ENCODE peak calls at places on chromosome 2, in seven cellular contexts. Z, T, K, P, Y, L and V are unnamed samples.

GRCh38 chr2:169480079-169480465 is 778 bp downstream of the BBS5 start:
- DNase-seq in P (no peak), Z (no peak), L (no peak), K (no peak), T (no peak), Y (no peak), V (no peak)

GRCh38 chr2:25397777-25398176 is 56.1 kb upstream of the DNMT3A start:
- DNase-seq in P (no peak), Y (no peak), K (no peak), L (peak), Z (no peak), T (no peak), V (no peak)

GRCh38 chr2:119266091-119266589 is 42.5 kb downstream of the STEAP3 start:
- DNase-seq in Y (no peak), P (no peak), Z (no peak), L (no peak), K (no peak), T (no peak), V (no peak)

GRCh38 chr2:208142925-208143799 is 2.8 kb downstream of the CRYGB start:
- DNase-seq in K (no peak), T (peak), L (no peak), Y (no peak), Z (no peak), P (no peak), V (no peak)

GRCh38 chr2:70340921-70341765 is 39.3 kb upstream of the FAM136A start:
- DNase-seq in P (no peak), Z (peak), L (peak), Y (peak), T (peak), K (peak), V (no peak)

GRCh38 chr2:175446201-175446600 is 264.7 kb upstream of the ATP5MC3 start:
- DNase-seq in Y (no peak), Z (no peak), K (no peak), T (no peak), P (no peak), L (no peak), V (no peak)

GRCh38 chr2:189821953-189822748 is 37.9 kb downstream of the PMS1 start:
- DNase-seq in T (no peak), Z (no peak), L (peak), K (no peak), Y (no peak), P (no peak), V (no peak)

GRCh38 chr2:107078584-107078983 is 192.6 kb upstream of the ST6GAL2 start:
- DNase-seq in Y (no peak), L (no peak), Z (no peak), P (no peak), K (no peak), T (no peak), V (no peak)

GRCh38 chr2:72605836-72606442 is 219.9 kb downstream of the EXOC6B start:
- DNase-seq in Y (peak), K (no peak), P (no peak), T (peak), L (peak), Z (no peak), V (no peak)

GRCh38 chr2:98909381-98910211 is 26.4 kb downstream of the CRACDL start:
- DNase-seq in Z (no peak), Y (no peak), K (no peak), P (peak), T (peak), L (peak), V (no peak)

GRCh38 chr2:11798946-11799495 is 52.6 kb downstream of the LPIN1 start:
- DNase-seq in Z (no peak), P (no peak), Y (no peak), K (no peak), L (no peak), T (no peak), V (no peak)

GRCh38 chr2:99336780-99337163 is 417 bp upstream of the EIF5B start:
- DNase-seq in Y (no peak), L (no peak), P (no peak), Z (no peak), T (no peak), K (no peak), V (no peak)

GRCh38 chr2:7118606-7119503 is 201.6 kb downstream of the RNF144A start:
- DNase-seq in P (no peak), Z (no peak), T (no peak), Y (no peak), L (peak), K (no peak), V (no peak)

GRCh38 chr2:223247136-223247535 is 195.1 kb downstream of the KCNE4 start:
- DNase-seq in T (peak), Z (peak), P (no peak), L (peak), K (no peak), Y (peak), V (no peak)

GRCh38 chr2:160270571-160271113 is 70.6 kb upstream of the ITGB6 start:
- DNase-seq in Y (no peak), T (no peak), K (no peak), L (peak), P (no peak), Z (no peak), V (no peak)

GRCh38 chr2:4024561-4024960 is 321.2 kb downstream of the DCDC2C start:
- DNase-seq in K (no peak), Y (no peak), P (no peak), Z (no peak), T (no peak), L (no peak), V (no peak)

GRCh38 chr2:9675369-9676351 is 44.9 kb upstream of the YWHAQ start:
- DNase-seq in L (no peak), K (no peak), P (peak), Y (no peak), Z (no peak), T (no peak), V (no peak)

GRCh38 chr2:36578343-36579296 is 19.3 kb downstream of the FEZ2 start:
- DNase-seq in T (no peak), P (no peak), L (no peak), K (no peak), Y (no peak), Z (no peak), V (no peak)

GRCh38 chr2:63875758-63876710 is 34.3 kb downstream of the UGP2 start:
- DNase-seq in Y (no peak), Z (no peak), L (no peak), T (no peak), K (no peak), P (no peak), V (no peak)

GRCh38 chr2:121210691-121211090 is 74.3 kb downstream of the TFCP2L1 start:
- DNase-seq in K (no peak), L (no peak), Z (peak), P (no peak), T (no peak), Y (no peak), V (no peak)

GRCh38 chr2:73830871-73831401 is 2.2 kb downstream of the STAMBP start:
- DNase-seq in P (no peak), Z (no peak), Y (no peak), K (no peak), L (no peak), T (no peak), V (no peak)

GRCh38 chr2:3595985-3596384 is 1.1 kb downstream of the COLEC11 start:
- DNase-seq in P (no peak), K (no peak), T (no peak), L (peak), Z (no peak), Y (no peak), V (no peak)

GRCh38 chr2:159755788-159756187 is 42.2 kb downstream of the CD302 start:
- DNase-seq in P (peak), L (no peak), T (peak), Z (peak), K (peak), Y (peak), V (no peak)

GRCh38 chr2:200432296-200432695 is 77.6 kb downstream of the KCTD18 start:
- DNase-seq in L (no peak), T (no peak), Y (no peak), K (no peak), Z (no peak), P (no peak), V (no peak)

GRCh38 chr2:105373344-105373781 is 25.5 kb downstream of the FHL2 start:
- DNase-seq in Y (no peak), P (no peak), Z (no peak), T (peak), K (no peak), L (no peak), V (no peak)

DNA sequence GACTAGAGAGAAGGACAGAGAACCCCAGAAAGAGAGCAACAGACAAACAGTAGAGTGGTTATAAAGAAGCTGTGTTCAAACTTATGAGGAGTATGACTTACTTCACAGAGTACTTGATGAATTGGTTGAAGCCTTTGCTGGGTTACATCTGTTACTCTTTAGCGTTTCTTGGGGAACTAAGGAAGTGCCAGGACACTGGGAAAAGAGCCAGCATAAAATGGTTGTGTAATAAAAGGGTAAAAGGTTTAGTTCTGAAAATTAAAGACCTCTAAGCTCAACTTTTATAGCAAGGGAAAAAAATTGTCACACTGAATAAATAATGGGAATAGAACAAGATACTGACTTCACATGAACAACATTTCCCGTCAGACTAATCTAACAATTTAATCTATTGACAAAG is 17.0 kb upstream of the STAT4 start:
- DNase-seq in Y (no peak), P (no peak), Z (no peak), K (no peak), L (no peak), T (no peak), V (no peak)
- TF ChIP-seq SIN3A in Y (no peak), P (no peak), Z (no peak), K (no peak), L (no peak), T (no peak), V (no peak)

DNA sequence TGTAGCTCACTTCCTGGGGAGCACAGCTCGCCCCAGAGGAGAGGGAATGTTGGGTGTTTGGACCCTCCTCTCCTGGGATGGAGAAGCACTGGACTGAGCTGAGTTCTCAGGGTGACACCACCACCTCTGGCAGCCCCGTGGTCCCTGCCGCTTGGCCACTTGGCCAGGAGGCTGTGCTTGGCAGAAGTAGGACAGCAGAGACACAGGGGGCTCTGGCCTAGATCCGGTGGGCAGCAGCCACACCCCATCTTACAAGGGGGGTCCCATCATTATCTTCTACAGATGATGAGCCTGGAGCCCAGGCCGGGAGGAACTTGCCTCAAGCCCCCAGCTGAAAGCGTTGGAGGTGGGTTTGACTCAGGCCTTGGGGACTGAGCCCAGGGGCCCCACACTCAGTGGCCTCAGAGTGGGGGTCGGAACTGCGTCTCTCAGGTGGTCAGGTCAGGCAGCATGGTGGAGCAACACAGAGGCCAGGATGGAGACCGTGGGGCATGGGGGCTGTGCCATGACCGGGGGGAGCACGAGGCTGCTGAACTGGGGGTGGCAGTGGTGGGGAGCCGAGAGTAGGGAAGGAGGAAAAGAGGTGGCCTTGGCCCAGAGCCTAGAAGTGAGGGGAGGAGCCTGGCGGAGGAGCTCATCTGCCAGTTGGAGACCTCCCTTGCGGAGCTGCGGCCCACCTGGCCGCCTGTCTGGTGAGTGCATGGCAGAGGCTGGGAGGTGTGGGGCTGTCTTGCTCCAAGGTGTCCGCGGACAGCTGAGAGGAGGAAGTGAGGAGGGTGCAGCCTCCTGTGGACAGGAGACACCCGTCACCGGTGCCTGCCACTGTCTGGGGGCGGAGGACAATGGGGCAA is 63.6 kb upstream of the HDAC4 start:
- DNase-seq in Y (no peak), K (no peak), T (no peak), P (no peak), Z (no peak), L (no peak), V (no peak)
- TF ChIP-seq SIN3A in Y (no peak), K (no peak), T (no peak), P (no peak), Z (no peak), L (no peak), V (no peak)

DNA sequence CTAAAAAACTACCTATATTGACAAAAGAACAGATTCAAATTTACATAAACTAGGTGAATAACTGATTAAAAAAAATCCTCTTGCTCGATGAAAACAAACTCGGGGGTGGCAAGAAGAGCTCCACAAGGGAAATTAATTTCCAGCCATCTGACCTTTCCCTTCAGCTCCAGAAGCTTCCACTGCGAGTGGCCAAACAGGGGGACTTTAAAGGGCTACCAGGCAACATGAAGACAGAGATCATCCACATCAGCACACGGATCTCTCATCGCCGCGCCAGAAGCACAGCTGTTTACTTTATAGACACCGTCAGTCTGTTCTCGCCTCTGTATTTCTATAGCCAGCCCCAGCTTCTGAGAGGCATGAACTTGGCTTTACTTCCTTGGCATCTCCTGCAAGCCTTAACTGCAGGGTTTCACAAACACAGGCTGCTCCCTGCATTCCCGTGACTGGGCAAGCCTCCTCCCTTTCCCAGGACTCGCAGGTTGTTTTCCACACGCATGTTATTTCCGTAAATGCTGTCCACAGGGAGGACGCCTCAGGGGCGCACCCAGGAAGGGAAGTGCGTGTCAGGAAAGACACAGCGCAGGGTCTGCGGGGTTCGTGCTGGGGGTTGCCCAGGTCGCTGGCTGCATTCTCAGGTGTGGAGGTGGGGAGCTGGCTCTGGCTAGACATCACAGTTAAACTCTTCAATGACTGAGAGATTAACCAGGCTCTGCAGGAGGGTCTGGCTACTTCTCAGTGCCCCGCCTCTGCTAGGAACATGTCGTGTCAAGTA is 85.0 kb downstream of the USP40 start:
- DNase-seq in P (no peak), Z (no peak), Y (no peak), L (no peak), T (no peak), K (no peak), V (no peak)
- TF ChIP-seq SIN3A in P (no peak), Z (no peak), Y (no peak), L (no peak), T (no peak), K (no peak), V (no peak)

GRCh38 chr2:136332436-136333095 is 214.6 kb upstream of the CXCR4 start:
- DNase-seq in Y (no peak), Z (no peak), T (no peak), P (no peak), K (no peak), L (no peak), V (no peak)

GRCh38 chr2:136324966-136325365 is 207.0 kb upstream of the CXCR4 start:
- DNase-seq in T (no peak), L (no peak), K (no peak), Z (no peak), P (no peak), Y (no peak), V (no peak)

GRCh38 chr2:136325844-136326291 is 207.9 kb upstream of the CXCR4 start:
- DNase-seq in Z (no peak), K (no peak), P (no peak), L (no peak), T (no peak), Y (no peak), V (no peak)

GRCh38 chr2:136327162-136327852 is 209.4 kb upstream of the CXCR4 start:
- DNase-seq in L (peak), K (no peak), T (no peak), Y (peak), Z (no peak), P (no peak), V (peak)

DNA sequence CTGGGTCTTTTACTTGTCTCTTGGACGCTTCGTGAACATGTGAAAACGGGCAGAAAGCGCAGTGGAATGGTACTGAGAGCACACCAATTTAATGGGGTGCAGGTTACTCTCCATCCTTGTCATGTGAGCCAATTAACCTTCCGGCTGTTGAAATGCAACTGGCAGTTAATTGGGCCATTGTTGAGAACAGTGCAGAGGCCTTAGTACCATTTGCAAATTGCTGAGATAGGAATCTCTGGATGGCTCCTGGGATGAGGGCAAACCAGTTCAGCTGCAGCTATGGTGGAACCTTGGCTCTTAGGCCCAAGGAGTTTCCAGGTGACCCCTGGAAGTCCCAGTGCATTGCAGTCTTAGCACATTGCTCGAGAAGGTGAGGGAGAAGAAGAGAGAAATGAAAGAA is 210.4 kb upstream of the CXCR4 start:
- DNase-seq in T (no peak), Z (no peak), P (no peak), L (no peak), K (no peak), Y (no peak), V (no peak)
- TF ChIP-seq SIN3A in T (no peak), Z (no peak), P (no peak), L (no peak), K (no peak), Y (no peak), V (no peak)

GRCh38 chr2:102190425-102191107 is 3.7 kb downstream of the IL1RL2 start:
- DNase-seq in Y (no peak), P (no peak), T (peak), K (no peak), Z (no peak), L (no peak), V (no peak)

GRCh38 chr2:102185347-102185746 is 1.5 kb upstream of the IL1RL2 start:
- DNase-seq in K (no peak), P (no peak), T (no peak), Z (no peak), Y (peak), L (no peak), V (no peak)

GRCh38 chr2:102184018-102184417 is 2.8 kb upstream of the IL1RL2 start:
- DNase-seq in Y (no peak), L (no peak), K (no peak), P (no peak), T (no peak), Z (no peak), V (no peak)

GRCh38 chr2:102187191-102188150 is 648 bp downstream of the IL1RL2 start:
- DNase-seq in K (no peak), Z (no peak), P (no peak), T (no peak), L (peak), Y (no peak), V (no peak)

GRCh38 chr2:102186676-102187190 is at the start of gene IL1RL2:
- DNase-seq in T (no peak), Y (no peak), P (no peak), Z (no peak), L (no peak), K (no peak), V (no peak)
- TF ChIP-seq SIN3A in T (no peak), Y (no peak), P (no peak), Z (no peak), L (no peak), K (no peak), V (no peak)